ENCODE peak calls at places on chromosomes 3 and 15, in six cellular contexts. One of them, this sample, is unnamed. For H3K4me1, the result is how much of the 10 kb centered on the place peaks cover.

GRCh38 chr3:69391554-69391953 is 5.7 kb upstream of the FRMD4B start:
- DNase-seq in OCI-LY7: no peak
- DNase-seq in tibial artery: no peak
- DNase-seq in thyroid gland: no peak
- DNase-seq in cardiac muscle cell: no peak
- DNase-seq in uterus: no peak
- DNase-seq in this sample: no peak

GRCh38 chr3:124951511-124952390 is 17.2 kb upstream of the MUC13 start:
- DNase-seq in OCI-LY7: no peak
- DNase-seq in cardiac muscle cell: no peak
- DNase-seq in thyroid gland: no peak
- DNase-seq in tibial artery: no peak
- DNase-seq in uterus: no peak
- DNase-seq in this sample: peak

GRCh38 chr3:194869482-194870169 is 183.9 kb downstream of the FAM43A start:
- DNase-seq in thyroid gland: no peak
- DNase-seq in tibial artery: no peak
- DNase-seq in cardiac muscle cell: no peak
- DNase-seq in OCI-LY7: no peak
- DNase-seq in uterus: no peak
- DNase-seq in this sample: no peak

GRCh38 chr3:131303848-131304247 is 77.7 kb upstream of the NUDT16 start:
- DNase-seq in uterus: no peak
- DNase-seq in thyroid gland: no peak
- DNase-seq in cardiac muscle cell: no peak
- DNase-seq in tibial artery: no peak
- DNase-seq in OCI-LY7: no peak
- DNase-seq in this sample: no peak

GRCh38 chr15:71957026-71957425 is 146.7 kb downstream of the NR2E3 start:
- DNase-seq in cardiac muscle cell: no peak
- DNase-seq in tibial artery: no peak
- DNase-seq in OCI-LY7: no peak
- DNase-seq in uterus: no peak
- DNase-seq in thyroid gland: no peak
- DNase-seq in this sample: no peak

GRCh38 chr15:85472349-85472748 is 91.9 kb downstream of the AKAP13 start:
- DNase-seq in OCI-LY7: no peak
- DNase-seq in thyroid gland: no peak
- DNase-seq in cardiac muscle cell: no peak
- DNase-seq in tibial artery: no peak
- DNase-seq in uterus: no peak
- DNase-seq in this sample: no peak

GRCh38 chr3:81492048-81492447 is 269.4 kb downstream of the GBE1 start:
- DNase-seq in tibial artery: no peak
- DNase-seq in uterus: no peak
- DNase-seq in cardiac muscle cell: no peak
- DNase-seq in thyroid gland: no peak
- DNase-seq in OCI-LY7: no peak
- DNase-seq in this sample: no peak

GRCh38 chr3:103195201-103195600 is 760.4 kb downstream of the ZPLD1 start:
- DNase-seq in cardiac muscle cell: no peak
- DNase-seq in uterus: no peak
- DNase-seq in thyroid gland: no peak
- DNase-seq in OCI-LY7: no peak
- DNase-seq in tibial artery: no peak
- DNase-seq in this sample: no peak

GRCh38 chr3:150096700-150097587 is 126.2 kb upstream of the PFN2 start:
- DNase-seq in OCI-LY7: no peak
- DNase-seq in cardiac muscle cell: no peak
- DNase-seq in uterus: no peak
- DNase-seq in tibial artery: no peak
- DNase-seq in thyroid gland: no peak
- DNase-seq in this sample: no peak

GRCh38 chr3:42670670-42671069 is 14.7 kb upstream of the KLHL40 start:
- DNase-seq in cardiac muscle cell: no peak
- DNase-seq in OCI-LY7: no peak
- DNase-seq in thyroid gland: no peak
- DNase-seq in tibial artery: peak
- DNase-seq in uterus: no peak
- DNase-seq in this sample: no peak

GRCh38 chr3:105362021-105362665 is 4.6 kb upstream of the ALCAM start:
- DNase-seq in tibial artery: no peak
- DNase-seq in cardiac muscle cell: no peak
- DNase-seq in uterus: no peak
- DNase-seq in OCI-LY7: no peak
- DNase-seq in thyroid gland: no peak
- DNase-seq in this sample: no peak

GRCh38 chr3:194556086-194557056 is 69.6 kb upstream of the ATP13A3 start:
- DNase-seq in thyroid gland: no peak
- DNase-seq in uterus: no peak
- DNase-seq in OCI-LY7: no peak
- DNase-seq in cardiac muscle cell: no peak
- DNase-seq in tibial artery: peak
- DNase-seq in this sample: peak

GRCh38 chr3:149271669-149272068 is 50.0 kb upstream of the CP start:
- DNase-seq in uterus: no peak
- DNase-seq in cardiac muscle cell: no peak
- DNase-seq in OCI-LY7: no peak
- DNase-seq in thyroid gland: no peak
- DNase-seq in tibial artery: no peak
- DNase-seq in this sample: no peak

GRCh38 chr15:58124585-58124984 is 13.6 kb upstream of the AQP9 start:
- DNase-seq in OCI-LY7: no peak
- DNase-seq in uterus: no peak
- DNase-seq in tibial artery: no peak
- DNase-seq in thyroid gland: no peak
- DNase-seq in cardiac muscle cell: no peak
- DNase-seq in this sample: no peak

GRCh38 chr3:19149388-19149787 is 1.1 kb downstream of the KCNH8 start:
- DNase-seq in cardiac muscle cell: peak
- DNase-seq in tibial artery: no peak
- DNase-seq in OCI-LY7: peak
- DNase-seq in thyroid gland: peak
- DNase-seq in uterus: no peak
- DNase-seq in this sample: peak

GRCh38 chr15:41490355-41490754 is 3.3 kb upstream of the ITPKA start:
- DNase-seq in cardiac muscle cell: no peak
- DNase-seq in thyroid gland: no peak
- DNase-seq in uterus: no peak
- DNase-seq in OCI-LY7: no peak
- DNase-seq in tibial artery: no peak
- DNase-seq in this sample: no peak

GRCh38 chr3:128094295-128095151 is 29.1 kb downstream of the RUVBL1 start:
- DNase-seq in uterus: no peak
- DNase-seq in cardiac muscle cell: no peak
- DNase-seq in thyroid gland: no peak
- DNase-seq in OCI-LY7: no peak
- DNase-seq in tibial artery: no peak
- DNase-seq in this sample: no peak

GRCh38 chr15:62569460-62570404 is 404.6 kb upstream of the C2CD4B start:
- DNase-seq in thyroid gland: peak
- DNase-seq in tibial artery: peak
- DNase-seq in cardiac muscle cell: no peak
- DNase-seq in uterus: no peak
- DNase-seq in OCI-LY7: no peak
- DNase-seq in this sample: peak

GRCh38 chr3:105876745-105877624 is 8.2 kb upstream of the CBLB start:
- DNase-seq in thyroid gland: no peak
- DNase-seq in uterus: no peak
- DNase-seq in cardiac muscle cell: no peak
- DNase-seq in tibial artery: no peak
- DNase-seq in OCI-LY7: no peak
- DNase-seq in this sample: peak

GRCh38 chr15:59298255-59298856 is 74.3 kb downstream of the MYO1E start:
- DNase-seq in uterus: no peak
- DNase-seq in OCI-LY7: no peak
- DNase-seq in cardiac muscle cell: no peak
- DNase-seq in tibial artery: no peak
- DNase-seq in thyroid gland: peak
- DNase-seq in this sample: no peak

GRCh38 chr15:59300618-59301139 is 72.0 kb downstream of the MYO1E start:
- DNase-seq in uterus: peak
- DNase-seq in cardiac muscle cell: no peak
- DNase-seq in tibial artery: peak
- DNase-seq in OCI-LY7: no peak
- DNase-seq in thyroid gland: peak
- DNase-seq in this sample: peak

GRCh38 chr15:59301527-59301926 is 71.1 kb downstream of the MYO1E start:
- DNase-seq in tibial artery: no peak
- DNase-seq in cardiac muscle cell: no peak
- DNase-seq in OCI-LY7: no peak
- DNase-seq in thyroid gland: no peak
- DNase-seq in uterus: no peak
- DNase-seq in this sample: no peak

GRCh38 chr15:59299919-59300617 is 72.6 kb downstream of the MYO1E start:
- DNase-seq in uterus: peak
- DNase-seq in tibial artery: peak
- DNase-seq in OCI-LY7: peak
- DNase-seq in cardiac muscle cell: no peak
- DNase-seq in thyroid gland: peak
- DNase-seq in this sample: peak

DNA sequence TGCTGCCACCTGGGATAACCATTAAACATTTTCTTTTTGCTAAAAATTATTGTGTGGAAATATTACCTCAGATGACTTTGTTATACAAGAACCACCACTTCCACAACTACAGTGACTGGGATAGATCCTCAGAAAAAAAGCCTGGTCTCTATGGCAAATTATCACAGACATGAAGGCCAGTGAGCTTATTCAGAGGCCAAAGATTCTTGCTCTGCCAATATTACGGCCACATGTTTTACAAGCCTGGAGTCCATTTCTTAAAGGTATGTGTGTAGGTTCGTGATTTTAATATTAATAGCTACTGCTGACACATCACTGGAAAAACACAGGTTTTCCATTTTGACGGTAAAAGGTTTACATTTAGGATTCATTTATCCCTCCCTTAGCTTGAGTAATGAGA is 73.8 kb downstream of the MYO1E start:
- DNase-seq in tibial artery: no peak
- DNase-seq in thyroid gland: no peak
- DNase-seq in OCI-LY7: no peak
- DNase-seq in cardiac muscle cell: no peak
- DNase-seq in uterus: no peak
- DNase-seq in this sample: no peak
- H3K27ac ChIP-seq in tibial artery: no peak
- H3K27ac ChIP-seq in thyroid gland: no peak
- H3K27ac ChIP-seq in OCI-LY7: no peak
- H3K27ac ChIP-seq in cardiac muscle cell: no peak
- H3K27ac ChIP-seq in uterus: no peak
- H3K27ac ChIP-seq in this sample: no peak

DNA sequence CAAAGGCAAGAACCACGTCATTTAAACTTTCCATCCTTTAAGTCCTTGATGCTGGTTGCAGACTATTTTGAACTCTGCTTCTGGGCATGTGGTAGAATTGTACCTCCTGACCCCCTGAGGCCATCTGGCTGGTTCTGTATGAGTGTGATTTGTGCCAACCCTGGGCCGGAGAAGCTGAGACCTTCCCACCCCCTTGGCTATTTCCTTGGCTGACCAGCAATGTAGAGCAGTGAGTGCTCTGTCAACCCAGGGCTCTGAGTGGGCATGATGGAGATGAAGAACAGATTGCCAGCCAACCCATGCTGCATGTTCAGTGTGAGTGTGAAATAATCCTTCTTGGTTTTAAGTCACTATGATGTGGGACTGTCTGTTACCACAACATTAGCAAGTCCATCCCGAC is 82.1 kb upstream of the RASGRP1 start:
- DNase-seq in uterus: no peak
- DNase-seq in thyroid gland: no peak
- DNase-seq in OCI-LY7: no peak
- DNase-seq in tibial artery: no peak
- DNase-seq in cardiac muscle cell: no peak
- DNase-seq in this sample: no peak
- H3K4me1 ChIP-seq in uterus: under half
- H3K4me1 ChIP-seq in thyroid gland: under half
- H3K4me1 ChIP-seq in OCI-LY7: under half
- H3K4me1 ChIP-seq in tibial artery: under half
- H3K4me1 ChIP-seq in cardiac muscle cell: under half
- H3K4me1 ChIP-seq in this sample: under half

DNA sequence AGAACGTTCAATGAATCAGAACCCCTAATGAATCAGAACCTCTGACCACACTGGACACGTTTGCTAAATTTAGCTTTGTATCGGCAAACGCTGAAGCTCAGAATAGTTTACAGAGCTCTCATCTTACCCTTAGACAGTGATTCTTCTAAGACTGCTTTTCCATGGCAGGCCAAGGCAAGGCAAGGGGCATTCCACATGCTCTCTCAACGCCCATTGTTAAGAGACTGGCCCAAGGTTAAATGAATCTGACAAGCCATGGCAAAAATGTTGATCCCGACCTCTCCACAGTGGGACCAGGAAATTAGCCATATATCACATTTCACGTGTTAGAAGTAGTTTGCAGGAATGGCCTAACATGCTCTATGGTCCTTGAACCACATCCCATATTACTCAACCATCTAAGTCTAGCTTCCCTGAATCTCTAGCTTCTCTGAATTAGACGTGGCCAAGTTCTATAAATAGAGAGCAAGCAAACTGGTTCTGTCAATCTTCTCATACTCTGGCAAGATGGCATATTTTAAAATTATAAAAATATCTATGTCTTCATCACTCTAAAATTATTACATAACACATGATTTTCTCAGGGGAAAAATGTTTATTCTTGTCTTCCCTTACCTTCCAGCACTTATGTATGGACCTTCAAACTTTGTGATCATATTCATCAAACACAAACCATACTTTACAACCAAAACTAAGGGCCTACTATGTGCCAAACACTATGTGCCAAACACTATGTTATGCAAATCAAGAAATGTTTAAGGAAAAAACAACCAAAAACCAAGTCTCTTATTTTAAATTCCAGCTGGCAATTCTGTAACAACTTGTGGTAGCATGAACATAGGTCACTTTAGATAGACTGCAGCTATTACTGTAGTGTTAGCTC is 54.3 kb downstream of the AAGAB start:
- DNase-seq in OCI-LY7: no peak
- DNase-seq in cardiac muscle cell: no peak
- DNase-seq in uterus: no peak
- DNase-seq in thyroid gland: no peak
- DNase-seq in tibial artery: no peak
- DNase-seq in this sample: no peak
- H3K4me3 ChIP-seq in OCI-LY7: no peak
- H3K4me3 ChIP-seq in cardiac muscle cell: no peak
- H3K4me3 ChIP-seq in uterus: no peak
- H3K4me3 ChIP-seq in thyroid gland: no peak
- H3K4me3 ChIP-seq in tibial artery: no peak
- H3K4me3 ChIP-seq in this sample: no peak

DNA sequence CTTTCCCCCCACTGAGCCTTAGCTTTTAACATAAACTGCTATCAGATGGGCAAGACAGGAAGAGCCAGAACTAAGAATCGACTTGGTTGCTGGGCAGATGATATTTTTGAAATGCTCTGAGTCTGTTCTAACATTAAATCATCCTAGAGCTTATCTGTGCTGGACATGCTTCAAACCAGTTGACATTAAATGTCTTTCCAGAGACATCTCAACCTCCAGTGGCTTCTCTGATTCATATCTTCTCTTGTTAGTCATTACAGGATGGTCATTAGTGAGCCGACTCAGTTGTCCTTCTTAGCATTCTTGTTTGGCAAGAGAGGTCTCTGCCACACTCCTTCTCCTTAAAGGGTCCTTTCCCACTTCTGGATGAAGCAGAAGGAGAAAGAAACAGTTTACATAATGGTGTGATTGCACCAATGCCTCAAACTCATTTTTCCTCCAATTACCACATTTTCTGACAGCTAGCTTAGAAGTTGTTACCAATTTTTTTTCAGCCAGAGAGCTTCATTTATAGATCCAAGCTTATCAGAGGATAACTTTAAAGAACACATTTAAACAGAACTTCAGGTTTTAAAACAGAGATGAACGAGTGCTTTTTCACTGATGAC is 21.7 kb upstream of the SYN2 start:
- DNase-seq in tibial artery: no peak
- DNase-seq in thyroid gland: no peak
- DNase-seq in cardiac muscle cell: no peak
- DNase-seq in uterus: no peak
- DNase-seq in OCI-LY7: no peak
- DNase-seq in this sample: no peak
- H3K27ac ChIP-seq in tibial artery: no peak
- H3K27ac ChIP-seq in thyroid gland: no peak
- H3K27ac ChIP-seq in cardiac muscle cell: no peak
- H3K27ac ChIP-seq in uterus: no peak
- H3K27ac ChIP-seq in OCI-LY7: no peak
- H3K27ac ChIP-seq in this sample: no peak

This sample was measured in small intestine.